ENCODE peak calls at places on chromosomes 3 and 15, in nine cellular contexts. D is thyroid gland, N is adrenal gland, I is IMR-90, C is upper lobe of left lung, X is body of pancreas, P is ovary, T is heart left ventricle, K is A549. O is an unnamed sample.

GRCh38 chr3:190886945-190887344 is 24.5 kb upstream of the GMNC start:
- DNase-seq in K (peak; percentile 1), X (no peak), I (peak; percentile 2), P (no peak), T (no peak), N (no peak), C (no peak), D (no peak), O (no peak)

GRCh38 chr3:113698891-113699465 is 2.5 kb upstream of the USF3 start:
- DNase-seq in T (no peak), N (no peak), K (no peak), I (peak; percentile 4), D (peak; percentile 21), X (no peak), P (peak; percentile 32), C (peak; percentile 42), O (no peak)

GRCh38 chr3:195160257-195160898 is 110.6 kb downstream of the XXYLT1 start:
- DNase-seq in K (no peak), D (peak; percentile 27), I (peak; percentile 79), N (no peak), X (no peak), T (no peak), C (no peak), P (no peak), O (peak; percentile 69)

GRCh38 chr3:149542375-149543312 is 68.1 kb downstream of the TM4SF4 start:
- DNase-seq in C (no peak), X (peak; percentile 33), D (no peak), I (no peak), N (no peak), T (no peak), K (peak; percentile 78), P (no peak), O (no peak)

GRCh38 chr15:57994468-57995154 is 70.9 kb downstream of the ALDH1A2 start:
- DNase-seq in T (no peak), X (no peak), N (no peak), C (no peak), P (no peak), D (no peak), K (no peak), I (no peak), O (no peak)

GRCh38 chr3:156509209-156510174 is 45.4 kb downstream of the SSR3 start:
- DNase-seq in T (no peak), C (no peak), K (peak; percentile 51), N (no peak), X (no peak), I (peak; percentile 66), D (no peak), P (no peak), O (peak; percentile 20)

GRCh38 chr15:97504031-97504430 is 456.5 kb upstream of the ARRDC4 start:
- DNase-seq in K (peak; percentile 4), D (no peak), T (no peak), P (no peak), N (no peak), C (no peak), X (peak; percentile 31), I (peak; percentile 0), O (no peak)

GRCh38 chr15:88395241-88395640 is 71.9 kb downstream of the MRPL46 start:
- DNase-seq in D (no peak), C (no peak), I (no peak), T (no peak), P (no peak), X (no peak), K (no peak), N (no peak), O (no peak)

GRCh38 chr3:69065318-69065964 is 13.3 kb upstream of the TMF1 start:
- DNase-seq in K (no peak), I (no peak), N (no peak), T (no peak), C (no peak), X (no peak), P (no peak), D (no peak), O (no peak)

DNA sequence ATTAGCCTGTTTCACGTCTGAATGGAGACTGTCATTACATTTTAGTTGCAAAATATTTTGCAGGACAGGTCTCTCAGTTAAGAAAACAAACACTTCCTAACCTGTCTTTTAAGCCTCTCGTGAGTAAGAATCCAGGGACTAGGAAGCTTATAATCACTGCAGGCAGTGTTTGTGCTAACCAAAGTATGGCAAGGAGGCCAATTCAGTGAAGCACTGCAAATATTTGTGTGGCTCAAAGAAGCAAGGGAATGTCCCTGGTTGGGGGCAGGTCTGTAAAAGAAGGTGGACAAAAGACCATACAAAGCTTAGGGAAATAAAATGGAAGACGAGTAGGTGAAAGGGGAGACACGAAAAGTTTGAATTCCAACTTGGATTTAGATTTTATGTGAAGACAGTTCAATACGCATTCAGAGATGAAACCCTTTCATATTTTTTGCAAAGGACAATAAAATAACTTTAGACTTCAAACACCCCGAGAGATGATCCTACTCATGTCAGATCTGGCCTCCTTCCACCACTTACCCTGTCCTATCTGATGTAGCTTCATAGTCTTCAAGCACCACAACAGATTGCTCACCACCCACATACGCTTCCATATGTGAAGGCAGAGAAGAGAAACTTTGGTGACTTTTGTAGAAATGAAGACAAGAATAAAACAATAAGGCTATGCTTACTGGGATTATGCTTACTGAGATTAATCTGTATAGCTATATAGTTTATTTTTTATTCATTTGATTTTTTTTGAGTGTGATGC is 240.9 kb downstream of the TUSC7 start:
- DNase-seq in T (no peak), D (peak; percentile 18), N (no peak), P (no peak), X (no peak), K (no peak), C (no peak), I (no peak), O (no peak)
- TF ChIP-seq POLR2A in T (no peak), D (no peak), N (no peak), P (no peak), X (no peak), K (no peak), C (no peak), I (no peak), O (no peak)

GRCh38 chr3:10204921-10205320 is 40.2 kb downstream of the IRAK2 start:
- DNase-seq in I (peak; percentile 41), C (no peak), K (no peak), P (no peak), D (no peak), X (no peak), N (no peak), T (no peak), O (no peak)

GRCh38 chr3:10206166-10206511 is 41.4 kb downstream of the IRAK2 start:
- DNase-seq in K (no peak), X (no peak), P (no peak), C (no peak), T (no peak), D (no peak), N (no peak), I (no peak), O (no peak)

DNA sequence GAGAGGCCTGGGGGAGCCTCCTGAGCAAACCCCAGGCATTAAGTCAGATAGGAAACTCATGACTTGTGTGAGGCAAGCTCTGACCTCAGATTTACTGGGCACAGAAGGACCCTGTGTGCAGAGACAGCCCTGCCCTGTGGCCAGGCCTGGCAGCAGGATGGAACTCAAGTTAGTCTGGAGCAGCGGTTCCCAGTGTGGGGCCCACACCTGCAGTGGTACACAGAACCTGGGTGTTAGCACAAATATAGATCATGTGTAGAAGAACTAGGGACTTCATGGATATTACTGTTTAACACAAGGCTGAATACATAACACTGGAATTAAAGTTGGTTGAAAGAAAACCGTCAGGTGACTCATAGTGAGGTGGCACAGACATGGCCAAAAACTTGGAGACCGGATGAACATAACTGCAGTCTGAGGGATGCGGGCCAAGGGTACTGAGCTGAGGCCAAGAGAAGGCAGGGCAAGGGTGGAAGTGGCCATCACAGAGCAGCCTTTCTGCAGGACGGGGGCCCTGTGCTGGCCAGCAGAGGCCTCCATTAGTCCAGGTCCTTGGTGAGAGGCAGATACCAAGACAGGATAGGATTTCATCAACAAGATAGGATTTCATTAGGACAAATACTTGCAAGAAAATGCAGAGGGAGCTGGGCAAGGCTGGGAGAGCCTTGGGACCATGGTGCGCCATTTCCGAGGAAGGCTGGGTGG is 40.9 kb downstream of the IRAK2 start:
- DNase-seq in P (no peak), D (no peak), C (no peak), K (peak; percentile 82), X (no peak), I (peak; percentile 95), N (peak; percentile 91), T (no peak), O (peak; percentile 81)
- TF ChIP-seq POLR2A in P (no peak), D (no peak), C (no peak), K (no peak), X (no peak), I (peak; percentile 76), N (peak; percentile 68), T (no peak), O (peak; percentile 37)

GRCh38 chr15:66504563-66505429 is at the start of the genes RPL4 and ZWILCH:
- DNase-seq in P (peak; percentile 82), I (peak; percentile 87), C (peak; percentile 79), D (peak; percentile 77), T (peak; percentile 82), X (peak; percentile 83), N (peak; percentile 77), K (peak; percentile 93), O (peak; percentile 41)
- TF ChIP-seq POLR2A in P (peak; percentile 95), I (peak; percentile 98), C (peak; percentile 65), D (peak; percentile 88), T (peak; percentile 84), X (peak; percentile 98), N (peak; percentile 89), K (peak; percentile 98), O (peak; percentile 96)

GRCh38 chr3:15290731-15291130 is 41.7 kb downstream of the SH3BP5 start:
- DNase-seq in I (no peak), C (no peak), K (no peak), X (no peak), T (peak; percentile 15), P (no peak), N (no peak), D (no peak), O (no peak)

GRCh38 chr3:15295506-15295905 is 36.9 kb downstream of the SH3BP5 start:
- DNase-seq in C (no peak), I (no peak), X (peak; percentile 67), T (no peak), N (peak; percentile 59), D (no peak), K (no peak), P (no peak), O (no peak)

GRCh38 chr3:15291589-15292541 is 40.5 kb downstream of the SH3BP5 start:
- DNase-seq in P (no peak), C (peak; percentile 51), D (no peak), K (no peak), X (peak; percentile 36), T (no peak), I (no peak), N (no peak), O (no peak)

GRCh38 chr3:15294914-15295313 is 37.5 kb downstream of the SH3BP5 start:
- DNase-seq in P (no peak), D (peak; percentile 35), X (peak; percentile 64), C (peak; percentile 61), I (no peak), N (peak; percentile 70), K (no peak), T (no peak), O (no peak)

DNA sequence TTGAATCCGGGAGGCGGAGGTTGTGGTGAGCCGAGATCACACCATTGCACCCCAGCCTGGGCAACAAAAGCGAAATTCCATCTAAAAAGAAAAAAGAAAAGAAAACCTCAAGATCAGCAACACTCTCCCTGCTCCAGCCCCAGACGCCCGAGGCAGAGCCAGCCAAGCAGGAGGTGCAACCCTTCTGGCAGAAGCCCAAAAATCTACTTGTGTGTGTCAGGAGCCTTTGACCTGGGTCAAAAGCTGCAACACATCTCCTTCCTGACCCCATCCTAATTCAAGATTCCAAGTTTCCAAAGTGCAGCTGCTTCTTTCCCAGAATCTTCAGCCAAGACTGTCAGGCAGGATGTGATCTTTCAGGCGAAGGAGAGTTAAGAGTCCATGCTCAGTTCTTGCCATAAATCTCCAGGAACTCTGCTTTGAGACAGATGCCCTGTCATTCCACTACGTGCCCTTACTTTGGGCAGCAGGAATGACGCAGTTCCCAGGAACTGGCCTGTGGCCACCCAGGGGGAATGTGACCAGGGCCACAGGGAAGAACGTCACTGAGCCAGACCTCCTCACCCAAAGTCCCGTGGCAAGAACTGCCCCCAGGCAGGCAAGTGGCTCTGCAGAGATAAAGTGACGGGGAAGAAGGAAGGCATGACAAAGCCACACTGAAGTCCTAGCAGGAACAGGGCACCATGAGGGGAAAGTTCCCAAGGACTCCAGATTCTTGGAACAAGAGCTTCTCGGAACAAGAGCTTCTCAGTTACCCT is 39.4 kb downstream of the SH3BP5 start:
- DNase-seq in T (no peak), K (peak; percentile 29), N (peak; percentile 93), P (peak; percentile 72), D (peak; percentile 69), I (peak; percentile 44), X (peak; percentile 52), C (peak; percentile 61), O (no peak)
- TF ChIP-seq POLR2A in T (no peak), K (no peak), N (peak; percentile 63), P (no peak), D (no peak), I (no peak), X (no peak), C (no peak), O (no peak)

O was measured in H54.